ENCODE peak calls at places on chromosomes 5 and 9, in six cellular contexts. One of them, this sample, is unnamed.
A peak's percentile ranks its signal among the peaks of the same experiment; 100 is the strongest.

GRCh38 chr9:20980713-20981481 is 50.5 kb downstream of the HACD4 start:
- DNase-seq in NCI-H774: no peak
- DNase-seq in activated CD8-positive, alpha-beta memory T cell treated with anti-CD3 and anti-CD28 coated beads for 48 hours: no peak
- DNase-seq in iris pigment epithelial cell: peak; percentile 92
- DNase-seq in activated CD4-positive, CD25-positive, alpha-beta regulatory T cell treated with anti-CD3 and anti-CD28 coated beads, Interleukin-2, amount 50 U/mL, for 72 hours: no peak
- DNase-seq in astrocyte of the spinal cord: peak; percentile 84
- DNase-seq in this sample: no peak

GRCh38 chr5:159764283-159764927 is 151.9 kb upstream of the ADRA1B start:
- DNase-seq in NCI-H774: no peak
- DNase-seq in activated CD8-positive, alpha-beta memory T cell treated with anti-CD3 and anti-CD28 coated beads for 48 hours: no peak
- DNase-seq in iris pigment epithelial cell: peak; percentile 96
- DNase-seq in activated CD4-positive, CD25-positive, alpha-beta regulatory T cell treated with anti-CD3 and anti-CD28 coated beads, Interleukin-2, amount 50 U/mL, for 72 hours: no peak
- DNase-seq in astrocyte of the spinal cord: peak; percentile 78
- DNase-seq in this sample: no peak

GRCh38 chr5:125409496-125410351 is 663.3 kb upstream of the ZNF608 start:
- DNase-seq in NCI-H774: no peak
- DNase-seq in activated CD8-positive, alpha-beta memory T cell treated with anti-CD3 and anti-CD28 coated beads for 48 hours: no peak
- DNase-seq in iris pigment epithelial cell: peak; percentile 32
- DNase-seq in activated CD4-positive, CD25-positive, alpha-beta regulatory T cell treated with anti-CD3 and anti-CD28 coated beads, Interleukin-2, amount 50 U/mL, for 72 hours: no peak
- DNase-seq in astrocyte of the spinal cord: peak; percentile 76
- DNase-seq in this sample: no peak

GRCh38 chr9:79387091-79387490 is 184.7 kb upstream of the TLE4 start:
- DNase-seq in NCI-H774: no peak
- DNase-seq in activated CD8-positive, alpha-beta memory T cell treated with anti-CD3 and anti-CD28 coated beads for 48 hours: no peak
- DNase-seq in iris pigment epithelial cell: peak; percentile 23
- DNase-seq in activated CD4-positive, CD25-positive, alpha-beta regulatory T cell treated with anti-CD3 and anti-CD28 coated beads, Interleukin-2, amount 50 U/mL, for 72 hours: no peak
- DNase-seq in astrocyte of the spinal cord: peak; percentile 54
- DNase-seq in this sample: no peak

GRCh38 chr5:18119156-18119785 is 485.0 kb downstream of the TAF11L14 start:
- DNase-seq in NCI-H774: no peak
- DNase-seq in activated CD8-positive, alpha-beta memory T cell treated with anti-CD3 and anti-CD28 coated beads for 48 hours: no peak
- DNase-seq in iris pigment epithelial cell: no peak
- DNase-seq in activated CD4-positive, CD25-positive, alpha-beta regulatory T cell treated with anti-CD3 and anti-CD28 coated beads, Interleukin-2, amount 50 U/mL, for 72 hours: no peak
- DNase-seq in astrocyte of the spinal cord: no peak
- DNase-seq in this sample: no peak

GRCh38 chr5:175494271-175495183 is 16.2 kb downstream of the SFXN1 start:
- DNase-seq in NCI-H774: no peak
- DNase-seq in activated CD8-positive, alpha-beta memory T cell treated with anti-CD3 and anti-CD28 coated beads for 48 hours: no peak
- DNase-seq in iris pigment epithelial cell: peak; percentile 73
- DNase-seq in activated CD4-positive, CD25-positive, alpha-beta regulatory T cell treated with anti-CD3 and anti-CD28 coated beads, Interleukin-2, amount 50 U/mL, for 72 hours: no peak
- DNase-seq in astrocyte of the spinal cord: no peak
- DNase-seq in this sample: no peak

GRCh38 chr5:53936481-53937352 is 373.7 kb downstream of the ARL15 start:
- DNase-seq in NCI-H774: no peak
- DNase-seq in activated CD8-positive, alpha-beta memory T cell treated with anti-CD3 and anti-CD28 coated beads for 48 hours: no peak
- DNase-seq in iris pigment epithelial cell: no peak
- DNase-seq in activated CD4-positive, CD25-positive, alpha-beta regulatory T cell treated with anti-CD3 and anti-CD28 coated beads, Interleukin-2, amount 50 U/mL, for 72 hours: no peak
- DNase-seq in astrocyte of the spinal cord: no peak
- DNase-seq in this sample: no peak

GRCh38 chr9:7704543-7704942 is 95.0 kb downstream of the DMAC1 start:
- DNase-seq in NCI-H774: no peak
- DNase-seq in activated CD8-positive, alpha-beta memory T cell treated with anti-CD3 and anti-CD28 coated beads for 48 hours: no peak
- DNase-seq in iris pigment epithelial cell: no peak
- DNase-seq in activated CD4-positive, CD25-positive, alpha-beta regulatory T cell treated with anti-CD3 and anti-CD28 coated beads, Interleukin-2, amount 50 U/mL, for 72 hours: no peak
- DNase-seq in astrocyte of the spinal cord: no peak
- DNase-seq in this sample: no peak

GRCh38 chr5:80165430-80165829 is 90.4 kb downstream of the SERINC5 start:
- DNase-seq in NCI-H774: no peak
- DNase-seq in activated CD8-positive, alpha-beta memory T cell treated with anti-CD3 and anti-CD28 coated beads for 48 hours: no peak
- DNase-seq in iris pigment epithelial cell: no peak
- DNase-seq in activated CD4-positive, CD25-positive, alpha-beta regulatory T cell treated with anti-CD3 and anti-CD28 coated beads, Interleukin-2, amount 50 U/mL, for 72 hours: no peak
- DNase-seq in astrocyte of the spinal cord: no peak
- DNase-seq in this sample: no peak

GRCh38 chr9:27247756-27248155 is 49.2 kb downstream of the EQTN start:
- DNase-seq in NCI-H774: no peak
- DNase-seq in activated CD8-positive, alpha-beta memory T cell treated with anti-CD3 and anti-CD28 coated beads for 48 hours: peak; percentile 1
- DNase-seq in iris pigment epithelial cell: peak; percentile 74
- DNase-seq in activated CD4-positive, CD25-positive, alpha-beta regulatory T cell treated with anti-CD3 and anti-CD28 coated beads, Interleukin-2, amount 50 U/mL, for 72 hours: no peak
- DNase-seq in astrocyte of the spinal cord: peak; percentile 47
- DNase-seq in this sample: no peak